ENCODE peak calls at places on chromosomes 5 and 9, in six cellular contexts. D is transverse colon, X is cardiac fibroblast, V is astrocyte, W is dorsolateral prefrontal cortex, E is astrocyte of the cerebellum. N is an unnamed sample.

GRCh38 chr9:98993570-98993945 is 49.9 kb downstream of the COL15A1 start:
- DNase-seq in D (peak; percentile 55), X (peak; percentile 63), V (no peak), W (no peak), E (no peak), N (no peak)

GRCh38 chr5:157989296-157989695 is 130.4 kb upstream of the CLINT1 start:
- DNase-seq in D (no peak), X (no peak), V (peak; percentile 17), W (no peak), E (no peak), N (peak; percentile 3)

GRCh38 chr5:129904102-129904666 is at the start of gene CHSY3:
- DNase-seq in D (peak; percentile 78), X (peak; percentile 82), V (peak; percentile 71), W (peak; percentile 86), E (peak; percentile 22), N (peak; percentile 25)

GRCh38 chr9:128940271-128940921 is 7.0 kb downstream of the DOLK start:
- DNase-seq in D (no peak), X (no peak), V (no peak), W (no peak), E (no peak), N (no peak)

GRCh38 chr9:78539904-78540303 is 243.0 kb downstream of the PSAT1 start:
- DNase-seq in D (no peak), X (peak; percentile 53), V (peak; percentile 85), W (no peak), E (peak; percentile 74), N (peak; percentile 93)

GRCh38 chr5:180803181-180804128 is 849 bp upstream of the MGAT1 start:
- DNase-seq in D (peak; percentile 85), X (no peak), V (no peak), W (peak; percentile 34), E (no peak), N (no peak)

GRCh38 chr9:134222018-134222573 is 57.7 kb upstream of the RNU6ATAC start:
- DNase-seq in D (no peak), X (no peak), V (no peak), W (no peak), E (no peak), N (no peak)

GRCh38 chr5:3010301-3010952 is 258.9 kb upstream of the IRX2 start:
- DNase-seq in D (no peak), X (no peak), V (no peak), W (no peak), E (no peak), N (no peak)

GRCh38 chr9:94649100-94649855 is 10.0 kb upstream of the FBP1 start:
- DNase-seq in D (no peak), X (peak; percentile 76), V (peak; percentile 90), W (no peak), E (peak; percentile 33), N (peak; percentile 74)

GRCh38 chr9:7439355-7439978 is 360.1 kb downstream of the DMAC1 start:
- DNase-seq in D (no peak), X (peak; percentile 6), V (peak; percentile 40), W (no peak), E (peak; percentile 50), N (no peak)

GRCh38 chr9:109319631-109320233 is 1.1 kb downstream of the EPB41L4B start:
- DNase-seq in D (peak; percentile 28), X (no peak), V (no peak), W (no peak), E (no peak), N (no peak)

GRCh38 chr5:28714887-28715286 is 1676.5 kb upstream of the CDH9 start:
- DNase-seq in D (no peak), X (no peak), V (no peak), W (no peak), E (no peak), N (no peak)

GRCh38 chr9:118595719-118596305 is 773.4 kb downstream of the BRINP1 start:
- DNase-seq in D (peak; percentile 7), X (peak; percentile 78), V (peak; percentile 33), W (peak; percentile 40), E (peak; percentile 43), N (peak; percentile 59)

GRCh38 chr5:76980518-76981144 is 27.8 kb downstream of the CRHBP start:
- DNase-seq in D (no peak), X (no peak), V (no peak), W (no peak), E (no peak), N (no peak)

GRCh38 chr5:103217101-103217500 is 41.5 kb upstream of the MACIR start:
- DNase-seq in D (no peak), X (peak; percentile 28), V (no peak), W (no peak), E (no peak), N (no peak)

GRCh38 chr5:178120661-178121357 is 7.5 kb downstream of the N4BP3 start:
- DNase-seq in D (peak; percentile 94), X (peak; percentile 72), V (peak; percentile 12), W (peak; percentile 69), E (peak; percentile 33), N (peak; percentile 1)

GRCh38 chr9:21696411-21696865 is 106.0 kb upstream of the MTAP start:
- DNase-seq in D (no peak), X (peak; percentile 41), V (no peak), W (no peak), E (no peak), N (no peak)

GRCh38 chr5:147223343-147223742 is 11.5 kb upstream of the STK32A start:
- DNase-seq in D (no peak), X (no peak), V (peak; percentile 62), W (no peak), E (peak; percentile 33), N (no peak)

DNA sequence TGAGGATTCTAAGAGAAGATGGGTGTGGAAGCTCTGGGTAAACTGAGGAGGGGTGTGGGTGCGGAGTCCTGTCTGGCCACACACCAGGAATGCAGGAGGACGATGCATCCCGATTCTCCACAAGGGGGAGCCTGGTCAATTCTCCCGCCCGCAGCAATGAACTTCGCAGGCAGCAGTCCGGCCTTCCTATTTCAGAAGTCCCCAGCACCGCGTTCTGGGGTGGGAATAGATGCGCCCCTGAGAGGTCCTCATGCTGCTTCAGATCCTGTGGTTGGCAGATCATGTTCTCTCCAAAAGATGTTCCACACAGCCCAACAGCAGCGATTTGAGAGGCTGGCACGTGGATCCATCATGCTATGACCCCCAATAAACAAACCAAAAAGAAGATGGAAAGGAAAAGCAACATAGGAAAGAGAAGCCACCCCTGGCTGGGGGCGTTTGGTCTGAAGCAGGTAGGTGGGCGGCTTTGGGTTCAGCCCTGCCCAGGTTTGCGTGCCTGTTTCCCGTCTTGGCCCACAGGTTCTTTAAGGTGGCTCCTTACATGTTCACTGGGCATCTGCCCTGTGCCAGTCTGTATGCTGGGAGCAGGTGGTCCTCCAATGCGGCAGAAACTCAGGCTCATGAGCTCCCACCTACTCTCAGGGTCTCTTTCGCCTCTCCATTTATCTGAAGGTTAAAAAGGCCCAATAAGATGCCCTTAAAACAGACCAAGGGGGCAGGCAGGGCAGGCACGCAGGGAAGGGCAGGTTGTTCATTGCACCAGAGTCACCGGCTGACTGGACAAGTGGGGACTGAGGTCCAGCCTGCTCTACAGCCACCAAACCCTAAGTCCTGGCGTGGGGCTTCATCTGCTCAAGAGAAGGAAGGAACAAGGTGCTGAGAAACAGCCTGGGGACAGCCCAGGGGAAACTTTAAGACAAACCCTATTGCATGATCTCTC is 171.6 kb downstream of the PAX5 start:
- DNase-seq in D (peak; percentile 46), X (peak; percentile 50), V (peak; percentile 8), W (peak; percentile 51), E (no peak), N (peak; percentile 21)
- TF ChIP-seq CTCF in D (peak; percentile 60), X (peak; percentile 82), V (peak; percentile 65), W (peak; percentile 50), E (peak; percentile 83), N (peak; percentile 85)

GRCh38 chr9:137303031-137303892 is 1.2 kb upstream of the NRARP start:
- DNase-seq in D (peak; percentile 77), X (no peak), V (no peak), W (no peak), E (no peak), N (no peak)

GRCh38 chr9:137303893-137304382 is 1.9 kb upstream of the NRARP start:
- DNase-seq in D (no peak), X (no peak), V (no peak), W (no peak), E (no peak), N (no peak)

GRCh38 chr9:137305788-137306545 is 3.9 kb upstream of the NRARP start:
- DNase-seq in D (no peak), X (no peak), V (no peak), W (no peak), E (no peak), N (no peak)

GRCh38 chr9:137305060-137305787 is 3.2 kb upstream of the NRARP start:
- DNase-seq in D (peak; percentile 86), X (peak; percentile 47), V (peak; percentile 44), W (peak; percentile 64), E (no peak), N (peak; percentile 12)

DNA sequence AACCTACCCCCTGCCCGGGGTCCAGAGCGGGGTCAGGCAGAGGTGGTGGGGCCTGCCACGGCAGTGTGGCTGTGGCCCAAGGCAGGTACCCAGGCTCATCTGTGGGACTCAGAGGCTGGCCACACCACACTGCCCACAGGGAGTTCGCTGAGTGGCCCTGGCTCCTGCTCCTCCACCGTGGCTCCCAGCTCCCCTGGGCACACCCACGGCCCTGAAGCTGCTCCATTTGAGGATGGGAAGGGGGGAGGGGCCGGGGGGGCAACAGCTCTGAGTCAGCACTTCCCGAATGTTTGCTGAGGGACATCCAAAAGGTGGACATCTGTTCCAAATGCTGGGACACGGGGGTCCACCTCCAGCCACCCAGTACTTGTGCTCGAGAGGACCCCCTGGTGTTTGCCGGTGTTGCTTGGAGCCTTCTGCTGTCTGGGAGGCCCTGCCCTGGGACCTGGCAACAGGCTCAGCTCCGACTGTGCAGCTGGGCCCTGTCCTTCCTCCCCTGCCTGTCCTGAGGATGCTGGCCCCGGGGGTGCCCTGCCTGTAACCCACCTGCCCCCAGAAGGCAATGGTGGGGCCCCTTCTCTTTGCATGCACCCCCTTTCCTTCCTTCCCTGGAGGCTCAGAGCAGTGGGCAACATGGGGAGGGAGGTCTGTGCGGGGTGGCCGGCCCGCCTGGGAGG is 2.5 kb upstream of the NRARP start:
- DNase-seq in D (no peak), X (no peak), V (no peak), W (no peak), E (no peak), N (no peak)
- TF ChIP-seq CTCF in D (no peak), X (peak; percentile 15), V (no peak), W (no peak), E (no peak), N (peak; percentile 28)

DNA sequence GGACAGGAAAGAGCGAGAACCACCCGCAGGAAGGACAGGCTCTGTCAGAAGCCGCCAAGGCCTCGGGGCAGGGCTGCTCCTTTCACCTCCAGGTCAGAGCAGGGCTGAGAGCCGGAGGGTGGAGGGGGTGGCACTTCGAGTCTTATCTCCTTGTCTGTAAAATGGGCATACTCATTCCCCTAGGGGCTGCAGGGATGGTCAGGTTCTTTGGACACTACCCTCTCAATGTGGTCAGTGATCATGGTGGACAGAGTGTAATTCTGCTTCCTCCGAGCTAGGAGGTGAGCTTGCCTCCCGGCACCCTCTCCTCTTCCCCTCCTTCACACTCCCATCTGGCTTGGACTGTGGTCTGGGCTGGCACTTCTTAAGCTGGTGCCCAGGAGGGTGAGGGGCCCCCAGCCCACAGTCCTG is 39.6 kb downstream of the RGS3 start:
- DNase-seq in D (no peak), X (no peak), V (no peak), W (no peak), E (no peak), N (no peak)
- TF ChIP-seq CTCF in D (no peak), X (no peak), V (no peak), W (no peak), E (no peak), N (no peak)

DNA sequence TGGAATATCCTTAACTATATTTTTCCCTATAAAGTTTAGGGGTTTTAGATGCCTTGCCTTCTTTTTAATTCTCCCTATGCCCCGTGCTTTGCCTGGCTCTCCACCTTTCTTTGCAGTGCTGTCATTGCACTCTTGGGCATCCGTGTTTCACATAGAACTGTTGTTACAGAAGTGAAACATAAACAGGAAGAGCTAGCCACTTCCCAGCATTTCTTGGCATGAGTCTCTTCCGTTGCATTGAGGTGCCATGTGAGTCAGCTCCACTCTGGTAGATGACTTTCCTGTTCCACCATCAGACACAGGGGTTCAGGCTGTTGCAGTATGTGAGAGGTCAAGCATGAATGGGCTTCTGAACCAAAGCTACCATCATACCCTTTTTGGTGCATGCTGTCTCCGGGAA is 73.4 kb downstream of the ANGPTL2 start:
- DNase-seq in D (peak; percentile 28), X (peak; percentile 98), V (peak; percentile 86), W (no peak), E (peak; percentile 64), N (peak; percentile 87)
- TF ChIP-seq CTCF in D (no peak), X (peak; percentile 77), V (no peak), W (peak; percentile 12), E (peak; percentile 41), N (peak; percentile 52)

N was measured in HFFc6.